ENCODE peak calls at places on chromosomes 11 and 22, in ten cellular contexts. One of them, this sample, is unnamed.

GRCh38 chr11:93846411-93846810 is 4.0 kb downstream of the VSTM5 start:
- DNase-seq in stimulated activated CD4-positive, alpha-beta T cell treated with anti-CD3 and anti-CD28 coated beads, Interleukin-1b, Interleukin-23, amount 100 ng/mL, for 1 hour: no peak
- DNase-seq in NCI-H187: no peak
- DNase-seq in ureter: no peak
- DNase-seq in IMR-90: peak
- DNase-seq in globus pallidus: no peak
- DNase-seq in T-helper 17 cell: no peak
- DNase-seq in OCI-LY7: no peak
- DNase-seq in posterior cingulate gyrus: no peak
- DNase-seq in GM04503: no peak
- DNase-seq in this sample: no peak

GRCh38 chr11:112564228-112564955 is 303.7 kb upstream of the PLET1 start:
- DNase-seq in T-helper 17 cell: no peak
- DNase-seq in NCI-H187: no peak
- DNase-seq in OCI-LY7: no peak
- DNase-seq in ureter: no peak
- DNase-seq in globus pallidus: peak
- DNase-seq in stimulated activated CD4-positive, alpha-beta T cell treated with anti-CD3 and anti-CD28 coated beads, Interleukin-1b, Interleukin-23, amount 100 ng/mL, for 1 hour: no peak
- DNase-seq in posterior cingulate gyrus: no peak
- DNase-seq in IMR-90: peak
- DNase-seq in GM04503: peak
- DNase-seq in this sample: no peak

GRCh38 chr11:330307-330693 is 9.6 kb upstream of the IFITM3 start:
- DNase-seq in ureter: no peak
- DNase-seq in NCI-H187: no peak
- DNase-seq in stimulated activated CD4-positive, alpha-beta T cell treated with anti-CD3 and anti-CD28 coated beads, Interleukin-1b, Interleukin-23, amount 100 ng/mL, for 1 hour: no peak
- DNase-seq in posterior cingulate gyrus: no peak
- DNase-seq in globus pallidus: no peak
- DNase-seq in IMR-90: no peak
- DNase-seq in GM04503: no peak
- DNase-seq in T-helper 17 cell: no peak
- DNase-seq in OCI-LY7: peak
- DNase-seq in this sample: no peak

GRCh38 chr11:129992161-129992944 is 10.3 kb downstream of the PRDM10 start:
- DNase-seq in globus pallidus: no peak
- DNase-seq in IMR-90: peak
- DNase-seq in ureter: no peak
- DNase-seq in GM04503: no peak
- DNase-seq in NCI-H187: peak
- DNase-seq in T-helper 17 cell: peak
- DNase-seq in posterior cingulate gyrus: no peak
- DNase-seq in stimulated activated CD4-positive, alpha-beta T cell treated with anti-CD3 and anti-CD28 coated beads, Interleukin-1b, Interleukin-23, amount 100 ng/mL, for 1 hour: no peak
- DNase-seq in OCI-LY7: peak
- DNase-seq in this sample: peak

GRCh38 chr11:13480198-13480597 is 15.6 kb downstream of the PTH start:
- DNase-seq in stimulated activated CD4-positive, alpha-beta T cell treated with anti-CD3 and anti-CD28 coated beads, Interleukin-1b, Interleukin-23, amount 100 ng/mL, for 1 hour: no peak
- DNase-seq in T-helper 17 cell: no peak
- DNase-seq in globus pallidus: no peak
- DNase-seq in OCI-LY7: no peak
- DNase-seq in GM04503: no peak
- DNase-seq in NCI-H187: no peak
- DNase-seq in ureter: no peak
- DNase-seq in posterior cingulate gyrus: peak
- DNase-seq in IMR-90: no peak
- DNase-seq in this sample: no peak

GRCh38 chr11:66002648-66003225 is 434 bp downstream of the BANF1 start:
- DNase-seq in ureter: no peak
- DNase-seq in IMR-90: peak
- DNase-seq in OCI-LY7: no peak
- DNase-seq in T-helper 17 cell: peak
- DNase-seq in NCI-H187: no peak
- DNase-seq in posterior cingulate gyrus: peak
- DNase-seq in stimulated activated CD4-positive, alpha-beta T cell treated with anti-CD3 and anti-CD28 coated beads, Interleukin-1b, Interleukin-23, amount 100 ng/mL, for 1 hour: peak
- DNase-seq in GM04503: no peak
- DNase-seq in globus pallidus: no peak
- DNase-seq in this sample: no peak

GRCh38 chr11:45606514-45607024 is 58.9 kb downstream of the CHST1 start:
- DNase-seq in posterior cingulate gyrus: peak
- DNase-seq in globus pallidus: no peak
- DNase-seq in NCI-H187: no peak
- DNase-seq in IMR-90: no peak
- DNase-seq in ureter: no peak
- DNase-seq in stimulated activated CD4-positive, alpha-beta T cell treated with anti-CD3 and anti-CD28 coated beads, Interleukin-1b, Interleukin-23, amount 100 ng/mL, for 1 hour: no peak
- DNase-seq in OCI-LY7: no peak
- DNase-seq in T-helper 17 cell: no peak
- DNase-seq in GM04503: no peak
- DNase-seq in this sample: no peak

GRCh38 chr11:78061088-78061920 is 2.4 kb upstream of the THRSP start:
- DNase-seq in posterior cingulate gyrus: no peak
- DNase-seq in ureter: no peak
- DNase-seq in T-helper 17 cell: no peak
- DNase-seq in globus pallidus: no peak
- DNase-seq in IMR-90: no peak
- DNase-seq in GM04503: no peak
- DNase-seq in stimulated activated CD4-positive, alpha-beta T cell treated with anti-CD3 and anti-CD28 coated beads, Interleukin-1b, Interleukin-23, amount 100 ng/mL, for 1 hour: no peak
- DNase-seq in OCI-LY7: no peak
- DNase-seq in NCI-H187: no peak
- DNase-seq in this sample: no peak

GRCh38 chr11:69115586-69116560 is 39.9 kb upstream of the SMIM38 start:
- DNase-seq in ureter: no peak
- DNase-seq in T-helper 17 cell: no peak
- DNase-seq in stimulated activated CD4-positive, alpha-beta T cell treated with anti-CD3 and anti-CD28 coated beads, Interleukin-1b, Interleukin-23, amount 100 ng/mL, for 1 hour: no peak
- DNase-seq in GM04503: no peak
- DNase-seq in OCI-LY7: no peak
- DNase-seq in posterior cingulate gyrus: peak
- DNase-seq in IMR-90: no peak
- DNase-seq in globus pallidus: no peak
- DNase-seq in NCI-H187: no peak
- DNase-seq in this sample: no peak

GRCh38 chr22:46439576-46440465 is 97.6 kb downstream of the CELSR1 start:
- DNase-seq in ureter: no peak
- DNase-seq in T-helper 17 cell: no peak
- DNase-seq in stimulated activated CD4-positive, alpha-beta T cell treated with anti-CD3 and anti-CD28 coated beads, Interleukin-1b, Interleukin-23, amount 100 ng/mL, for 1 hour: no peak
- DNase-seq in IMR-90: no peak
- DNase-seq in GM04503: no peak
- DNase-seq in NCI-H187: no peak
- DNase-seq in posterior cingulate gyrus: no peak
- DNase-seq in globus pallidus: no peak
- DNase-seq in OCI-LY7: no peak
- DNase-seq in this sample: no peak

GRCh38 chr11:65426839-65427690 is 4.5 kb downstream of the NEAT1 start:
- DNase-seq in globus pallidus: peak
- DNase-seq in stimulated activated CD4-positive, alpha-beta T cell treated with anti-CD3 and anti-CD28 coated beads, Interleukin-1b, Interleukin-23, amount 100 ng/mL, for 1 hour: no peak
- DNase-seq in ureter: no peak
- DNase-seq in GM04503: peak
- DNase-seq in posterior cingulate gyrus: peak
- DNase-seq in NCI-H187: no peak
- DNase-seq in OCI-LY7: peak
- DNase-seq in T-helper 17 cell: no peak
- DNase-seq in IMR-90: peak
- DNase-seq in this sample: no peak

GRCh38 chr11:117704416-117705150 is 92.4 kb downstream of the DSCAML1 start:
- DNase-seq in ureter: no peak
- DNase-seq in IMR-90: no peak
- DNase-seq in globus pallidus: no peak
- DNase-seq in GM04503: no peak
- DNase-seq in T-helper 17 cell: no peak
- DNase-seq in posterior cingulate gyrus: peak
- DNase-seq in NCI-H187: no peak
- DNase-seq in stimulated activated CD4-positive, alpha-beta T cell treated with anti-CD3 and anti-CD28 coated beads, Interleukin-1b, Interleukin-23, amount 100 ng/mL, for 1 hour: no peak
- DNase-seq in OCI-LY7: no peak
- DNase-seq in this sample: no peak

GRCh38 chr11:120978701-120979100 is 45.2 kb upstream of the TBCEL start:
- DNase-seq in stimulated activated CD4-positive, alpha-beta T cell treated with anti-CD3 and anti-CD28 coated beads, Interleukin-1b, Interleukin-23, amount 100 ng/mL, for 1 hour: no peak
- DNase-seq in globus pallidus: no peak
- DNase-seq in T-helper 17 cell: no peak
- DNase-seq in NCI-H187: no peak
- DNase-seq in IMR-90: no peak
- DNase-seq in OCI-LY7: no peak
- DNase-seq in ureter: no peak
- DNase-seq in GM04503: no peak
- DNase-seq in posterior cingulate gyrus: no peak
- DNase-seq in this sample: no peak

GRCh38 chr11:2250485-2250884 is 19.9 kb downstream of the ASCL2 start:
- DNase-seq in posterior cingulate gyrus: no peak
- DNase-seq in NCI-H187: no peak
- DNase-seq in OCI-LY7: no peak
- DNase-seq in ureter: no peak
- DNase-seq in IMR-90: no peak
- DNase-seq in globus pallidus: no peak
- DNase-seq in stimulated activated CD4-positive, alpha-beta T cell treated with anti-CD3 and anti-CD28 coated beads, Interleukin-1b, Interleukin-23, amount 100 ng/mL, for 1 hour: no peak
- DNase-seq in GM04503: no peak
- DNase-seq in T-helper 17 cell: no peak
- DNase-seq in this sample: no peak

GRCh38 chr11:112610996-112611795 is 350.0 kb upstream of the NCAM1 start:
- DNase-seq in OCI-LY7: no peak
- DNase-seq in IMR-90: no peak
- DNase-seq in stimulated activated CD4-positive, alpha-beta T cell treated with anti-CD3 and anti-CD28 coated beads, Interleukin-1b, Interleukin-23, amount 100 ng/mL, for 1 hour: no peak
- DNase-seq in NCI-H187: no peak
- DNase-seq in GM04503: no peak
- DNase-seq in T-helper 17 cell: no peak
- DNase-seq in posterior cingulate gyrus: no peak
- DNase-seq in globus pallidus: no peak
- DNase-seq in ureter: no peak
- DNase-seq in this sample: no peak

GRCh38 chr22:47233316-47234243 is 471.1 kb downstream of the TBC1D22A start:
- DNase-seq in ureter: no peak
- DNase-seq in posterior cingulate gyrus: no peak
- DNase-seq in NCI-H187: no peak
- DNase-seq in stimulated activated CD4-positive, alpha-beta T cell treated with anti-CD3 and anti-CD28 coated beads, Interleukin-1b, Interleukin-23, amount 100 ng/mL, for 1 hour: no peak
- DNase-seq in globus pallidus: no peak
- DNase-seq in OCI-LY7: no peak
- DNase-seq in T-helper 17 cell: no peak
- DNase-seq in GM04503: no peak
- DNase-seq in IMR-90: no peak
- DNase-seq in this sample: no peak

GRCh38 chr11:126337472-126338241 is 17.8 kb upstream of the ST3GAL4 start:
- DNase-seq in OCI-LY7: no peak
- DNase-seq in T-helper 17 cell: no peak
- DNase-seq in IMR-90: no peak
- DNase-seq in GM04503: no peak
- DNase-seq in posterior cingulate gyrus: no peak
- DNase-seq in NCI-H187: no peak
- DNase-seq in globus pallidus: no peak
- DNase-seq in stimulated activated CD4-positive, alpha-beta T cell treated with anti-CD3 and anti-CD28 coated beads, Interleukin-1b, Interleukin-23, amount 100 ng/mL, for 1 hour: no peak
- DNase-seq in ureter: no peak
- DNase-seq in this sample: no peak

GRCh38 chr11:35566161-35566560 is 40.7 kb upstream of the PAMR1 start:
- DNase-seq in stimulated activated CD4-positive, alpha-beta T cell treated with anti-CD3 and anti-CD28 coated beads, Interleukin-1b, Interleukin-23, amount 100 ng/mL, for 1 hour: no peak
- DNase-seq in T-helper 17 cell: no peak
- DNase-seq in NCI-H187: no peak
- DNase-seq in IMR-90: no peak
- DNase-seq in GM04503: no peak
- DNase-seq in OCI-LY7: no peak
- DNase-seq in ureter: no peak
- DNase-seq in globus pallidus: no peak
- DNase-seq in posterior cingulate gyrus: no peak
- DNase-seq in this sample: no peak

GRCh38 chr11:76626921-76627391 is 43.6 kb downstream of the LRRC32 start:
- DNase-seq in GM04503: no peak
- DNase-seq in T-helper 17 cell: no peak
- DNase-seq in NCI-H187: no peak
- DNase-seq in OCI-LY7: peak
- DNase-seq in ureter: peak
- DNase-seq in globus pallidus: no peak
- DNase-seq in stimulated activated CD4-positive, alpha-beta T cell treated with anti-CD3 and anti-CD28 coated beads, Interleukin-1b, Interleukin-23, amount 100 ng/mL, for 1 hour: no peak
- DNase-seq in posterior cingulate gyrus: no peak
- DNase-seq in IMR-90: peak
- DNase-seq in this sample: peak

GRCh38 chr11:11514246-11514645 is 107.6 kb downstream of the GALNT18 start:
- DNase-seq in stimulated activated CD4-positive, alpha-beta T cell treated with anti-CD3 and anti-CD28 coated beads, Interleukin-1b, Interleukin-23, amount 100 ng/mL, for 1 hour: no peak
- DNase-seq in ureter: no peak
- DNase-seq in GM04503: no peak
- DNase-seq in IMR-90: no peak
- DNase-seq in OCI-LY7: no peak
- DNase-seq in NCI-H187: no peak
- DNase-seq in globus pallidus: no peak
- DNase-seq in T-helper 17 cell: no peak
- DNase-seq in posterior cingulate gyrus: no peak
- DNase-seq in this sample: no peak

GRCh38 chr22:44668886-44669724 is 32.9 kb upstream of the PRR5 start:
- DNase-seq in posterior cingulate gyrus: no peak
- DNase-seq in NCI-H187: no peak
- DNase-seq in ureter: no peak
- DNase-seq in T-helper 17 cell: no peak
- DNase-seq in globus pallidus: no peak
- DNase-seq in GM04503: no peak
- DNase-seq in OCI-LY7: no peak
- DNase-seq in IMR-90: no peak
- DNase-seq in stimulated activated CD4-positive, alpha-beta T cell treated with anti-CD3 and anti-CD28 coated beads, Interleukin-1b, Interleukin-23, amount 100 ng/mL, for 1 hour: no peak
- DNase-seq in this sample: no peak

GRCh38 chr22:41240377-41241132 is at the start of gene CHADL:
- DNase-seq in T-helper 17 cell: no peak
- DNase-seq in OCI-LY7: no peak
- DNase-seq in ureter: no peak
- DNase-seq in GM04503: no peak
- DNase-seq in globus pallidus: peak
- DNase-seq in stimulated activated CD4-positive, alpha-beta T cell treated with anti-CD3 and anti-CD28 coated beads, Interleukin-1b, Interleukin-23, amount 100 ng/mL, for 1 hour: no peak
- DNase-seq in NCI-H187: no peak
- DNase-seq in IMR-90: no peak
- DNase-seq in posterior cingulate gyrus: peak
- DNase-seq in this sample: no peak

GRCh38 chr11:133830931-133831907 is 14.1 kb downstream of the SPATA19 start:
- DNase-seq in T-helper 17 cell: no peak
- DNase-seq in OCI-LY7: no peak
- DNase-seq in IMR-90: no peak
- DNase-seq in ureter: no peak
- DNase-seq in NCI-H187: no peak
- DNase-seq in posterior cingulate gyrus: peak
- DNase-seq in GM04503: no peak
- DNase-seq in stimulated activated CD4-positive, alpha-beta T cell treated with anti-CD3 and anti-CD28 coated beads, Interleukin-1b, Interleukin-23, amount 100 ng/mL, for 1 hour: no peak
- DNase-seq in globus pallidus: no peak
- DNase-seq in this sample: no peak

GRCh38 chr11:76209956-76210885 is 3.9 kb upstream of the WNT11 start:
- DNase-seq in ureter: peak
- DNase-seq in OCI-LY7: no peak
- DNase-seq in stimulated activated CD4-positive, alpha-beta T cell treated with anti-CD3 and anti-CD28 coated beads, Interleukin-1b, Interleukin-23, amount 100 ng/mL, for 1 hour: no peak
- DNase-seq in GM04503: no peak
- DNase-seq in posterior cingulate gyrus: peak
- DNase-seq in IMR-90: peak
- DNase-seq in NCI-H187: no peak
- DNase-seq in T-helper 17 cell: no peak
- DNase-seq in globus pallidus: no peak
- DNase-seq in this sample: peak